ENCODE peak calls at places on chromosomes 6 and 20, in nine cellular contexts. R is astrocyte of the spinal cord, T is HCT116, Q is fibroblast of pulmonary artery, C is heart right ventricle, W is AG10803, I is tibial nerve, F is HL-60, J is uterus. S is an unnamed sample.

GRCh38 chr20:64083380-64084208 is 604 bp downstream of the LKAAEAR1 start:
- DNase-seq in W (peak), C (peak), J (peak), Q (peak), R (peak), I (peak), F (no peak), T (no peak), S (peak)

GRCh38 chr20:56828402-56828801 is 199.3 kb downstream of the TFAP2C start:
- DNase-seq in C (no peak), T (no peak), W (peak), Q (no peak), F (no peak), I (no peak), J (no peak), R (no peak), S (no peak)

GRCh38 chr6:24643925-24644324 is 2.1 kb downstream of the KIAA0319 start:
- DNase-seq in R (no peak), T (no peak), Q (no peak), F (no peak), W (no peak), J (no peak), I (no peak), C (no peak), S (no peak)

GRCh38 chr20:43831496-43832065 is 83.1 kb upstream of the TOX2 start:
- DNase-seq in C (no peak), J (no peak), R (no peak), W (no peak), Q (no peak), I (no peak), T (no peak), F (no peak), S (no peak)

GRCh38 chr20:1499528-1500420 is 8.6 kb upstream of the SIRPB2 start:
- DNase-seq in J (no peak), C (no peak), F (no peak), Q (no peak), W (no peak), T (no peak), I (no peak), R (no peak), S (no peak)

GRCh38 chr6:145652572-145652971 is 82.7 kb downstream of the EPM2A start:
- DNase-seq in J (no peak), C (no peak), I (no peak), F (no peak), T (no peak), W (no peak), R (no peak), Q (no peak), S (no peak)

GRCh38 chr20:49573900-49574416 is 6.0 kb upstream of the PTGIS start:
- DNase-seq in T (no peak), C (no peak), Q (no peak), J (peak), F (no peak), I (no peak), W (peak), R (no peak), S (peak)

GRCh38 chr20:13816757-13817156 is 31.9 kb downstream of the NDUFAF5 start:
- DNase-seq in W (no peak), R (no peak), T (no peak), J (no peak), C (no peak), I (no peak), Q (no peak), F (no peak), S (no peak)

GRCh38 chr20:10329387-10330005 is 104.5 kb downstream of the MKKS start:
- DNase-seq in W (no peak), F (no peak), Q (no peak), J (no peak), C (no peak), R (no peak), I (no peak), T (no peak), S (no peak)

GRCh38 chr20:62571667-62572344 is 70.5 kb upstream of the SLCO4A1 start:
- DNase-seq in W (no peak), I (no peak), Q (no peak), C (no peak), T (peak), J (no peak), F (no peak), R (no peak), S (no peak)

GRCh38 chr6:167757291-167757690 is 69.4 kb upstream of the AFDN start:
- DNase-seq in W (no peak), I (no peak), T (no peak), J (no peak), F (no peak), R (no peak), C (no peak), Q (no peak), S (no peak)

GRCh38 chr20:32924781-32925180 is 66.1 kb downstream of the EFCAB8 start:
- DNase-seq in T (no peak), R (no peak), F (no peak), J (no peak), C (no peak), Q (no peak), W (no peak), I (no peak), S (no peak)

GRCh38 chr6:43503443-43503842 is 6.7 kb downstream of the LRRC73 start:
- DNase-seq in T (no peak), J (no peak), R (no peak), Q (no peak), W (no peak), I (no peak), C (no peak), F (no peak), S (no peak)

GRCh38 chr6:131532476-131533108 is 40.4 kb upstream of the ARG1 start:
- DNase-seq in J (no peak), F (no peak), T (no peak), C (no peak), Q (no peak), R (no peak), W (no peak), I (no peak), S (no peak)

GRCh38 chr20:9301129-9302072 is 213.0 kb upstream of the LAMP5 start:
- DNase-seq in J (no peak), Q (peak), I (no peak), F (no peak), W (peak), T (peak), R (peak), C (peak), S (peak)

GRCh38 chr20:41029150-41029872 is 689 bp downstream of the TOP1 start:
- DNase-seq in I (no peak), F (no peak), W (no peak), Q (no peak), R (no peak), T (no peak), J (peak), C (no peak), S (peak)

GRCh38 chr20:58130156-58130555 is 98.3 kb downstream of the ANKRD60 start:
- DNase-seq in T (no peak), C (no peak), F (no peak), W (no peak), J (no peak), I (no peak), Q (no peak), R (no peak), S (no peak)

GRCh38 chr20:61061981-61062380 is 190.1 kb upstream of the CDH4 start:
- DNase-seq in F (no peak), J (no peak), T (no peak), R (no peak), W (no peak), I (no peak), C (no peak), Q (no peak), S (no peak)

GRCh38 chr6:27726620-27727023 is 185.6 kb downstream of the OR2B2 start:
- DNase-seq in F (no peak), Q (no peak), R (no peak), T (peak), I (no peak), W (no peak), C (no peak), J (no peak), S (peak)

DNA sequence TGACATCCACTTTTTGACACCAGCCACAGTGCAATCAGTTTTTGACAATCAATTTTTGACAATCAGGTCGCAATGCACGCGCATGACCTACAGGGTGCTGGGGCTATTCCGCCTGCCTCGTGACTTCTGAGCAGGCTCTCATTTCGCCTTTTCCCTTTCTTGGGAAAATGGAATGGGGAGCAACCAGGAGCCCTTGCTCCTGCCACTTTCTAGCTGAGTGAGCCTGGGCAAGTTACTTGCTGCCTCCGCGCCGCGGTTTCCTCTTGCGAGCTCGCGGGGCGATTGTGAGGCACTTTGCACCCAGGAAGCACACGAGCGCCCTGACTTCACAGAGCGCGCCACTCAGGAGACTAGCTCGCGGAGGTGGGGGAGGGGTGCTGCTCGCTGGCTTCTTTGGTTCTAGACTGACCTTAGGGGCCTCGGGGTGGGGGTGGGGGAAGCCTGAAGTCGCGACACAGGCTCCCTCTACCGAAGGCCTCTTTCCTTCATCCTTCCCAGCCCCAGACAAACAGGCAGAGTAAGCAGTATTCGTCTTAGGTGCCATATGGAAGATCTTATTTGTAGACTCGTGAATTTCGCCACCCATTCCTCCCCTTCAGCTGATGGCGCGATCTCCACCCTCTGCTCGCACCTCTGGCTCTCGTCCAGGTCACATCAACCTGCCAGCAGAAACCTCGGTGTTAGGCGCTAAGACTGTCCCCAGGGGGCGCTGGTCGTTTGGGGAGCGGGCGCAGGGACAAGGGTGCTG is 4.6 kb downstream of the TP53TG5 start:
- DNase-seq in I (peak), C (peak), R (peak), F (no peak), W (peak), Q (peak), T (peak), J (peak), S (peak)
- TF ChIP-seq CTCF in I (peak), C (peak), R (peak), F (peak), W (peak), Q (peak), T (peak), J (peak), S (peak)

GRCh38 chr6:32835167-32835893 is 3.2 kb downstream of the TAP2 start:
- DNase-seq in F (no peak), J (no peak), Q (no peak), R (no peak), T (no peak), C (no peak), I (no peak), W (no peak), S (no peak)

GRCh38 chr6:32837651-32838113 is 857 bp downstream of the TAP2 start:
- DNase-seq in R (no peak), F (no peak), I (no peak), T (no peak), J (no peak), C (no peak), Q (no peak), W (no peak), S (peak)

GRCh38 chr6:32839356-32839755 is 817 bp upstream of the TAP2 start:
- DNase-seq in I (no peak), W (no peak), Q (no peak), T (no peak), C (no peak), J (no peak), R (no peak), F (no peak), S (no peak)

GRCh38 chr6:32838114-32838958 is at the start of gene TAP2:
- DNase-seq in F (peak), T (peak), C (peak), R (peak), Q (peak), W (peak), I (peak), J (peak), S (peak)

DNA sequence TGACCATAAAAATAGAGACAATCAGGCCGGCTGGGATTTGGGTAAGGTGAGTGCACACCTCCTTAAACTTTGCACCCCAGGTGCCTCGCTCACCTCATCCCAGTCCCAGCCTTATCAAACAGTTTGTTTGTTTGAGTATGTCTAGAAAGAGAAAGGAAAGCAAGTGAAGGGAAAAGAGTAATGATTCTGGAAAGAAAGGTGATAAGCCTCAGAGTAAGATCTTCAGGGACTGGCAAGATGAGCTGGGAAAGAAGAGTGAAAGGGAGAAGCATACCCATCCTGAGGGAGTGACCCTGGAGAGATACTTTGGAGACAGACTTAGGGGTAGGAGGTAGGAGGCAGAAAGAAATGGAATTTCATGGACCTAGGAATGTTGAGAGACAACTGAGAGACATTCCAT is 1.7 kb downstream of the TAP2 start:
- DNase-seq in W (no peak), C (no peak), Q (no peak), T (no peak), I (no peak), J (no peak), F (no peak), R (no peak), S (no peak)
- H3K4me3 ChIP-seq in W (no peak), C (no peak), Q (no peak), T (peak), I (no peak), J (no peak), F (peak), R (no peak), S (no peak)

GRCh38 chr6:163878656-163879055 is 464.1 kb downstream of the QKI start:
- DNase-seq in T (no peak), R (no peak), F (no peak), J (no peak), C (no peak), I (no peak), Q (no peak), W (no peak), S (no peak)

GRCh38 chr6:163886394-163886793 is 471.9 kb downstream of the QKI start:
- DNase-seq in J (no peak), F (no peak), T (no peak), C (no peak), Q (no peak), I (no peak), R (no peak), W (no peak), S (no peak)

GRCh38 chr6:163877877-163878639 is 463.5 kb downstream of the QKI start:
- DNase-seq in R (no peak), Q (no peak), I (no peak), C (no peak), T (no peak), J (no peak), F (no peak), W (no peak), S (no peak)

GRCh38 chr6:163888030-163888819 is 473.7 kb downstream of the QKI start:
- DNase-seq in F (no peak), Q (no peak), T (no peak), J (no peak), C (no peak), R (no peak), W (no peak), I (no peak), S (no peak)

DNA sequence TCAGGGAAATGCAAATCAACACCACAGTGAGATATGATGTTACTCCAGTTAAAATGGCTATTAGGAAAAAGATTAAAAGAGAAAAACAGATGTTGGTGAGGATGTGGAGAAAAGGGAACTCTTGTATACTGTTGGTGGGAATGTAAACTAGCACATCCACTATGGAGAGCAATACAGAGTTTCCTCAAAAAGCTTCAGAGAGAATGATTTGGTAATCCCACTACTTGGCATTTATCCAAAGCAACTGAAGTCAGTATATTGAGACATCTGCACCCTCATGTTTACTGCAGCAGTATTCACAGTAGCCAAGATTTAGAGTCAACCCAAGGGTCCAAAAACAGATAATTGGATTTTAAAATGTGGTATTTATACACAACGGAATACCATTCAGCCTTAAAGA is 469.4 kb downstream of the QKI start:
- DNase-seq in T (no peak), W (no peak), I (no peak), C (no peak), J (no peak), F (peak), R (no peak), Q (peak), S (peak)
- TF ChIP-seq CTCF in T (no peak), W (no peak), I (no peak), C (no peak), J (no peak), F (no peak), R (no peak), Q (no peak), S (no peak)

DNA sequence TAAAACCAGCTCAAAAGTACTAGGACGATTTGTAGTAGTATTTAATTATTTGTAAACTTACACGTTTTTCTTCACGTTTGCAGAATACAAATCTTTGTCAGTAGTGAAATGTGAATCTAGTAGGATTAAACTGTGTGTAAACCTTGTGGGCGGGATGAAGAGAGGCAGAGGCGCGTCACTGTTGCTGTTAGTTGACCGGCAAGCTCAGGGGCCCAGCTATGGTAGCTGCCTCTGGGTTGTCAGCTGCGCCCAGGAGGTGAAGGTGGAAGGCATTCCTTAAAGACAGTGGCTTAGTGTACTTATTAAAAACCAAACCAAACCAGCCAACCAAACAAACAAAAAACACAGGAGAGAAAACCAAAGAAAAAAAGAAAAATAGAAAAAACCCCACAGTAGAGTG is 69.6 kb downstream of the IGF2R start:
- DNase-seq in F (no peak), W (no peak), I (no peak), C (no peak), Q (no peak), J (no peak), R (no peak), T (no peak), S (no peak)
- H3K4me3 ChIP-seq in F (no peak), W (no peak), I (no peak), C (no peak), Q (no peak), J (no peak), R (no peak), T (no peak), S (no peak)

GRCh38 chr20:39880890-39881289 is 808.1 kb downstream of the MAFB start:
- DNase-seq in C (no peak), Q (no peak), F (no peak), J (no peak), I (no peak), T (no peak), R (no peak), W (peak), S (peak)
- TF ChIP-seq CTCF in C (no peak), Q (no peak), F (peak), J (no peak), I (no peak), T (peak), R (peak), W (peak), S (peak)

GRCh38 chr6:143675327-143675900 is 2.4 kb upstream of the PHACTR2 start:
- DNase-seq in C (no peak), W (no peak), F (no peak), T (no peak), Q (no peak), I (no peak), R (no peak), J (no peak), S (no peak)

GRCh38 chr6:143677577-143677890 is 231 bp upstream of the PHACTR2 start:
- DNase-seq in F (no peak), J (no peak), W (no peak), I (no peak), Q (no peak), C (no peak), T (no peak), R (peak), S (no peak)

GRCh38 chr6:143677891-143678737 is at the start of gene PHACTR2:
- DNase-seq in W (peak), I (peak), F (no peak), Q (peak), J (peak), C (peak), R (peak), T (peak), S (peak)

GRCh38 chr6:143675946-143676345 is 1.8 kb upstream of the PHACTR2 start:
- DNase-seq in I (no peak), Q (peak), C (no peak), W (peak), F (no peak), R (peak), J (no peak), T (no peak), S (peak)

DNA sequence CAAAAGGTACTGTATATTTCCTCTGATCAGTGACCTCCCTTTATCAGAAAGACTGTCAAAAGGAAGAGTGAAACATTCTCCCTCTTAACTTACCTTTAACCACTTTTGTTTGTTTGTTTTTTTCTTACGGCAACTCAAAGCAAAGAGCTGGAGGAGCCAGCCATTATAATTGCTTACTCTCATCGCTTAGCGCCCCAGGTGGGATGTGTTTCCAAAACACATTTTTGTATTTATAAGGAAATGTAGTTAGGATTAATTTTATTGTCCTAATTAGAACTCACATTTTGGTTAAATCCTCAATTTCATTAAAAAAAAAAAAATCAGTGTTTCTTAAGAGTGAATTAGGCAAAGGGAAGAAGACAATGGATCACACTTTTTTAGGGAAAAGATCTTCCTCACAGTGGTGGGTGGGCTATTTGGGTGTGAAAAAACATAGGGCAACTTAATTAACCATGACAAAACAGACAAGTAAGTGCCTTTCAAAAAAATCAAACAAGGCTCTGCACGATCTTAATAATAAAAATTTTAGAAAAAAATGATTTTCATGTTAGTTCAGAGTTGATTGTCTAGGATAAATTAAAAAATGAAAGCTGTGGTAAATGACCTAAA is 1.2 kb upstream of the PHACTR2 start:
- DNase-seq in J (no peak), I (no peak), Q (no peak), F (no peak), W (no peak), T (no peak), C (no peak), R (no peak), S (no peak)
- H3K4me3 ChIP-seq in J (no peak), I (no peak), Q (no peak), F (no peak), W (no peak), T (no peak), C (no peak), R (no peak), S (no peak)